ENCODE peak calls at places on chromosomes 3 and 15, in four cellular contexts. O, Y, W and P are unnamed samples.

GRCh38 chr3:107523361-107524213 is 825 bp downstream of the BBX start:
- DNase-seq in O (no peak), Y (no peak), W (peak), P (no peak)

GRCh38 chr3:129989391-129989790 is 14.9 kb downstream of the TRH start:
- DNase-seq in W (no peak), Y (no peak), O (no peak), P (no peak)

GRCh38 chr3:87088984-87089841 is 98.3 kb upstream of the VGLL3 start:
- DNase-seq in W (peak), O (no peak), Y (no peak), P (no peak)

GRCh38 chr15:50883903-50884302 is 24.6 kb upstream of the AP4E1 start:
- DNase-seq in Y (no peak), O (no peak), W (peak), P (no peak)

GRCh38 chr15:45858491-45858890 is 223.7 kb downstream of the SQOR start:
- DNase-seq in W (no peak), Y (no peak), O (no peak), P (no peak)

GRCh38 chr3:174083706-174084105 is 686.2 kb downstream of the NLGN1 start:
- DNase-seq in W (no peak), O (no peak), Y (no peak), P (no peak)

GRCh38 chr15:48330855-48331795 is at the start of gene DUT:
- DNase-seq in Y (no peak), W (peak), O (no peak), P (no peak)

GRCh38 chr15:81279621-81280051 is 44.3 kb downstream of the STARD5 start:
- DNase-seq in W (no peak), Y (no peak), O (no peak), P (no peak)

GRCh38 chr3:31639828-31640227 is 107.1 kb downstream of the STT3B start:
- DNase-seq in O (no peak), Y (no peak), W (no peak), P (no peak)